ENCODE peak calls at places on chromosomes 6 and 20, in seven cellular contexts. Q, W, A, Y, O, S and R are unnamed samples.
A peak's percentile ranks its signal among the peaks of the same experiment; 100 is the strongest.

GRCh38 chr20:36862857-36863668 is 12.9 kb upstream of the TLDC2 start:
- DNase-seq in S (no peak), Y (peak; percentile 87), W (no peak), A (no peak), Q (no peak), O (no peak), R (no peak)

GRCh38 chr6:157443066-157443800 is 62.2 kb downstream of the ZDHHC14 start:
- DNase-seq in Y (no peak), S (no peak), Q (no peak), A (no peak), O (no peak), W (no peak), R (no peak)

GRCh38 chr20:34011275-34011674 is 17.6 kb downstream of the RALY start:
- DNase-seq in S (no peak), O (no peak), W (no peak), A (no peak), Y (no peak), Q (no peak), R (peak; percentile 51)

GRCh38 chr6:132147530-132148011 is 196.4 kb upstream of the CCN2 start:
- DNase-seq in Y (no peak), O (no peak), S (no peak), Q (no peak), W (no peak), A (no peak), R (no peak)

GRCh38 chr6:34513628-34514027 is 42.5 kb downstream of the SPDEF start:
- DNase-seq in O (no peak), W (no peak), Q (no peak), S (no peak), A (no peak), Y (peak; percentile 32), R (no peak)

GRCh38 chr6:37756141-37756540 is 58.5 kb upstream of the MDGA1 start:
- DNase-seq in Q (no peak), A (no peak), S (no peak), W (no peak), Y (no peak), O (no peak), R (no peak)

GRCh38 chr6:404685-405423 is 13.3 kb downstream of the IRF4 start:
- DNase-seq in O (no peak), S (no peak), A (no peak), W (no peak), Q (no peak), Y (no peak), R (no peak)

GRCh38 chr6:159375014-159375413 is 205.8 kb downstream of the FNDC1 start:
- DNase-seq in O (no peak), A (no peak), W (no peak), S (no peak), Q (no peak), Y (no peak), R (no peak)

GRCh38 chr20:24698189-24698588 is 228.8 kb downstream of the SYNDIG1 start:
- DNase-seq in Y (no peak), Q (no peak), W (no peak), A (no peak), O (peak; percentile 20), S (no peak), R (no peak)

GRCh38 chr6:168219167-168219566 is 100.4 kb downstream of the DACT2 start:
- DNase-seq in Q (no peak), A (no peak), W (no peak), O (no peak), Y (no peak), S (no peak), R (no peak)

GRCh38 chr20:39574061-39574460 is 611.9 kb downstream of the DHX35 start:
- DNase-seq in W (no peak), A (no peak), O (no peak), S (no peak), Q (no peak), Y (no peak), R (no peak)

GRCh38 chr6:126773122-126773805 is 345.2 kb upstream of the RSPO3 start:
- DNase-seq in W (no peak), A (no peak), Q (no peak), Y (no peak), S (no peak), O (no peak), R (no peak)

GRCh38 chr6:113428702-113429101 is 428.4 kb upstream of the MARCKS start:
- DNase-seq in O (no peak), Q (no peak), A (no peak), S (no peak), W (no peak), Y (no peak), R (peak; percentile 34)

DNA sequence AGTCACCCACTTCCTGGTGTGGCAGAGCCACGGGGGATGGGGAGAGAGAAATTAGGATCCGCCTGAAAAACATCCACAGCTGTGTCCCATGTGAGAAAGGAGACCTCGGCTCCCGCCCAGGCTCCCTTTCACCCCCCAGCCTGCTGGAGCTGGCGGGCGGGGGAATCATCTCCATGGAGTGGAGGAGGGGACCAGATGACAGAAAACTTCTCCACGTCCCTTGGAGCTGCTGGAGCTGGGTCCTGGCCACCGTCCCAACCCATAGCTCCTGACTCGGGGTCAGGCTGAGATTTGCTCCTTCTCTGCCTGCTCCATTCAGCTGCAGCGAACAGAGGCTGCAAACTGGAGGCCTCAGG is 113.8 kb downstream of the CEBPB start:
- DNase-seq in S (no peak), W (peak; percentile 88), O (no peak), A (peak; percentile 79), Y (peak; percentile 63), Q (no peak), R (no peak)
- TF ChIP-seq POLR2A in S (no peak), W (peak; percentile 6), O (no peak), A (no peak), Y (no peak), Q (no peak), R (no peak)

GRCh38 chr6:46734867-46735719 is at the start of gene PLA2G7:
- DNase-seq in S (peak; percentile 5), Q (no peak), W (no peak), O (no peak), A (peak; percentile 33), Y (peak; percentile 79), R (no peak)
- TF ChIP-seq POLR2A in S (no peak), Q (no peak), W (no peak), O (no peak), A (no peak), Y (no peak), R (no peak)

DNA sequence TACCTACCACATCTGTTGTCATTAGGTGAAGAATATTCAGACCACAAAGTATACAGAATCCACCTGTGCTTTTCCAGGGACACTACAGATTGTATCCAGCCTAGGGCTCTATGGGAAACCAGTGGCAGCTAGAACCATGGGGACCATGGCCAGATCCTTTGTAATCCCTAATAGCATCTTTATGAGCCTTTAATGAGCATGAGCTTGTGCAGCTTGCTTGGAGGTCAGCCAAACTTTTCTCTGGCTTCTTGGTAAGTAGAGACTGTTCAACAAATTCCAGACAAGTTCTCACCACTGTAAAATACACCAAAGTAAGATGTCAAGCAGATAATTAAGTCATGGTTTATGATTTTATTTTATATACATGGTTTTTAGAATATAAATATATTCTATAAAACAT is 301.6 kb upstream of the ADGRB3 start:
- DNase-seq in Y (no peak), S (no peak), O (no peak), W (no peak), Q (no peak), A (no peak), R (no peak)
- TF ChIP-seq POLR2A in Y (no peak), S (no peak), O (no peak), W (no peak), Q (no peak), A (no peak), R (no peak)

DNA sequence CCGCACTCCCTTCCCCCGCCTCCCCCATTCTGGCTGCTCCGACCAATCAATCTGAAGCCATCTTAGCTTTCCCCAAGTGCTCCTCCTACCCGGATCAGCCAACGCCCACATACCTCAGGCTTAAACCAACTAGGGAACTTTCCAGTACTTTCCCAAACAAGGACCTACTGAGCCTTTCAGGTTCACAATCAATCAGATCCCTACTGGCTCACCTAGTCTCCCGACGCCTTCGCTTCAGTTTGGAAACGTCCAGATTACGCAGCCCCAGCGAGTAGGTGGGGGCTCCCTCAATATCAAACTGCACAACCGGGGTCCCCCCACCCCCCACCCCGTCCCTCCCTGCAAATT is 432 bp downstream of the HSPA1L start:
- DNase-seq in Q (peak; percentile 45), O (peak; percentile 94), W (peak; percentile 99), S (peak; percentile 68), Y (peak; percentile 91), A (no peak), R (peak; percentile 78)
- TF ChIP-seq POLR2A in Q (peak; percentile 17), O (no peak), W (peak; percentile 37), S (no peak), Y (no peak), A (peak; percentile 28), R (no peak)

GRCh38 chr6:9307786-9308185 is 872.4 kb upstream of the SLC35B3 start:
- DNase-seq in A (no peak), Q (no peak), W (no peak), O (no peak), S (no peak), Y (no peak), R (no peak)

GRCh38 chr6:9308284-9308683 is 872.9 kb upstream of the SLC35B3 start:
- DNase-seq in O (no peak), S (no peak), W (no peak), A (no peak), Q (no peak), Y (no peak), R (no peak)

GRCh38 chr6:9307187-9307586 is 871.8 kb upstream of the SLC35B3 start:
- DNase-seq in Y (no peak), Q (no peak), W (no peak), O (no peak), A (no peak), S (no peak), R (no peak)
- TF ChIP-seq POLR2A in Y (no peak), Q (no peak), W (no peak), O (no peak), A (no peak), S (no peak), R (no peak)

DNA sequence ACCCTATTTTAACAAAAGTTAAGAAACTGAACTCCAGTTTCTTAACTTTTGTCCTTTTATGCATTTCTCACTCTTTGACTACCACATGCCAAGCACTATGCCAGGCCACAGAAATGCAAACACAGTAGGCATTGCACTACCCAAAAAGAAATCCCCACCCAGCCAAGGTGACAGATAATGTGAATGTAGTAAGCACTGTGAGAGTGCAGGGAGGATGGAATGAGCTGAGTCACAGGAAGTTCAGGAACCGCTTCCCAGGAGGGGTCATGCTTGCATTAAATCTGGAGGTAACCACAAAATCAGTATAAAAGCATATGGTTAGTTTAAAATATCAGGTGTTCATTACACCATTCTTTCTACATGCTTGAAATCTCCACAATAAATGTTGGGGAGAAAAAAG is 20.1 kb upstream of the FAM83C start:
- DNase-seq in Q (no peak), A (no peak), Y (no peak), W (no peak), S (no peak), O (no peak), R (peak; percentile 20)
- TF ChIP-seq POLR2A in Q (no peak), A (no peak), Y (no peak), W (no peak), S (no peak), O (no peak), R (no peak)